ENCODE peak calls at places on chromosome 5, in six cellular contexts. F is H1, Y is HCT116, D is K562, M is GM12878, L is NT2/D1. W is an unnamed sample.

GRCh38 chr5:172769598-172770373 is 1.2 kb downstream of the DUSP1 start:
- DNase-seq in M (no peak), L (no peak), D (no peak), Y (no peak), F (no peak), W (no peak)

GRCh38 chr5:405421-405820 is 37.6 kb upstream of the EXOC3 start:
- DNase-seq in L (no peak), D (no peak), F (no peak), M (no peak), Y (no peak), W (no peak)

GRCh38 chr5:172455511-172456061 is 1.3 kb upstream of the SH3PXD2B start:
- DNase-seq in Y (no peak), M (no peak), F (peak), L (no peak), D (no peak), W (no peak)

GRCh38 chr5:127009784-127010183 is 20.6 kb downstream of the MARCHF3 start:
- DNase-seq in M (no peak), F (no peak), Y (no peak), L (no peak), D (no peak), W (no peak)

GRCh38 chr5:6393596-6394194 is 15.3 kb upstream of the MED10 start:
- DNase-seq in L (no peak), F (no peak), M (no peak), D (no peak), Y (no peak), W (no peak)

GRCh38 chr5:123125953-123126352 is 36.9 kb downstream of the PRDM6 start:
- DNase-seq in L (no peak), Y (no peak), F (no peak), M (no peak), D (no peak), W (no peak)

GRCh38 chr5:175517824-175518450 is 39.6 kb downstream of the SFXN1 start:
- DNase-seq in M (no peak), F (no peak), Y (peak), D (peak), L (no peak), W (no peak)

GRCh38 chr5:39678533-39678932 is 253.8 kb upstream of the DAB2 start:
- DNase-seq in D (no peak), L (no peak), Y (no peak), M (no peak), F (no peak), W (no peak)

GRCh38 chr5:53712327-53712726 is 151.9 kb downstream of the NDUFS4 start:
- DNase-seq in L (no peak), Y (no peak), D (no peak), M (no peak), F (no peak), W (no peak)

GRCh38 chr5:13328316-13328715 is 616.2 kb downstream of the DNAH5 start:
- DNase-seq in F (no peak), M (no peak), Y (no peak), D (no peak), L (no peak), W (no peak)

GRCh38 chr5:3393122-3393963 is 202.3 kb upstream of the IRX1 start:
- DNase-seq in F (no peak), L (no peak), M (no peak), D (no peak), Y (no peak), W (no peak)

GRCh38 chr5:143229896-143230675 is 173.4 kb downstream of the NR3C1 start:
- DNase-seq in M (peak), D (no peak), L (no peak), F (no peak), Y (no peak), W (peak)

GRCh38 chr5:180121799-180122198 is 50.2 kb upstream of the RNF130 start:
- DNase-seq in F (no peak), L (no peak), Y (no peak), M (no peak), D (no peak), W (no peak)

GRCh38 chr5:126589536-126590297 is 5.3 kb downstream of the ALDH7A1 start:
- DNase-seq in L (no peak), M (no peak), D (no peak), F (no peak), Y (no peak), W (no peak)

GRCh38 chr5:131579917-131580671 is 54.9 kb downstream of the RAPGEF6 start:
- DNase-seq in F (no peak), Y (no peak), D (no peak), L (no peak), M (no peak), W (no peak)

GRCh38 chr5:172841258-172841657 is 7.2 kb downstream of the ERGIC1 start:
- DNase-seq in L (no peak), D (no peak), Y (no peak), M (no peak), F (no peak), W (no peak)

GRCh38 chr5:154251529-154251928 is 61.0 kb downstream of the GALNT10 start:
- DNase-seq in M (no peak), L (no peak), F (no peak), D (no peak), Y (no peak), W (no peak)

GRCh38 chr5:175697846-175698245 is 40.0 kb downstream of the HRH2 start:
- DNase-seq in Y (no peak), D (no peak), F (no peak), L (no peak), M (no peak), W (no peak)

GRCh38 chr5:143898914-143899591 is 87.1 kb downstream of the HMHB1 start:
- DNase-seq in D (no peak), F (no peak), L (no peak), M (no peak), Y (no peak), W (no peak)

GRCh38 chr5:111116550-111116949 is 24.4 kb downstream of the WDR36 start:
- DNase-seq in L (no peak), Y (no peak), F (no peak), D (no peak), M (no peak), W (no peak)

GRCh38 chr5:138469540-138470321 is 4.5 kb downstream of the EGR1 start:
- DNase-seq in M (no peak), D (no peak), L (no peak), Y (peak), F (no peak), W (no peak)

GRCh38 chr5:172713113-172713808 is 57.7 kb downstream of the DUSP1 start:
- DNase-seq in M (no peak), D (peak), Y (no peak), F (peak), L (no peak), W (no peak)

GRCh38 chr5:32443541-32444190 is 874 bp downstream of the ZFR start:
- DNase-seq in F (peak), L (no peak), Y (no peak), M (no peak), D (peak), W (no peak)

GRCh38 chr5:79605560-79605959 is 6.7 kb upstream of the TENT2 start:
- DNase-seq in F (no peak), D (no peak), M (no peak), L (no peak), Y (no peak), W (no peak)

GRCh38 chr5:117623042-117623815 is 1048.6 kb upstream of the SEMA6A start:
- DNase-seq in Y (no peak), D (no peak), M (no peak), F (no peak), L (no peak), W (no peak)

GRCh38 chr5:30100929-30101328 is 1092.6 kb upstream of the CDH6 start:
- DNase-seq in D (no peak), M (no peak), F (no peak), L (no peak), Y (no peak), W (no peak)

GRCh38 chr5:121863753-121864152 is 12.1 kb downstream of the FTMT start:
- DNase-seq in D (no peak), Y (no peak), M (no peak), F (no peak), L (no peak), W (no peak)

GRCh38 chr5:179967489-179967888 is 59.8 kb upstream of the TBC1D9B start:
- DNase-seq in D (no peak), L (no peak), Y (no peak), M (no peak), F (no peak), W (peak)

GRCh38 chr5:171162165-171162564 is 146.9 kb upstream of the TLX3 start:
- DNase-seq in F (peak), Y (no peak), L (no peak), M (no peak), D (no peak), W (no peak)

GRCh38 chr5:91269198-91269597 is 113.9 kb downstream of the ARRDC3 start:
- DNase-seq in F (no peak), M (no peak), Y (no peak), D (no peak), L (no peak), W (no peak)
- TF ChIP-seq ZNF274 in F (no peak), M (no peak), Y (no peak), D (no peak), L (no peak), W (no peak)

GRCh38 chr5:67530609-67531255 is 334.1 kb upstream of the CD180 start:
- DNase-seq in D (no peak), M (no peak), L (no peak), F (no peak), Y (no peak), W (no peak)
- TF ChIP-seq ZNF274 in D (no peak), M (no peak), L (no peak), F (no peak), Y (no peak), W (no peak)

DNA sequence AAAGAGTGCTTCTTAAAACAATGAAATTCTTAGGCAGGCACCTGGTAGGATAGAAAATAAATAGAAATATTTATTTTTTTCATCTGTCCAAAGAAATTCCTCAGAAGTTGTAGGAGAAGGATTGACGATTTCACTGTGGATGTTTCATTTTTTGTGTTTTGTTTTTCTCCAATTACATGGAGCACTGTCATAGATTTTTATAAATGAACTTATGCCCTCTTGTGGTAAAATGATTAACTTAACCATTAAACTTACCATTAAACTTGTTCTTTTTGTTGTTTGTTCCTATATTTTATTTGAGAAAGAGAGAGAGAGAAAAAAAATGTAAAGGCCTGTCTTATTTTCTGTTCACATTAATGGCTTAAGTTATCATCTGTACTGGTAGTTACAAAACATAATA is 339.2 kb downstream of the PRR16 start:
- DNase-seq in M (no peak), L (no peak), D (no peak), F (no peak), Y (peak), W (no peak)
- TF ChIP-seq ZNF274 in M (no peak), L (no peak), D (no peak), F (no peak), Y (no peak), W (no peak)

GRCh38 chr5:167513383-167513782 is 778.1 kb upstream of the WWC1 start:
- DNase-seq in M (no peak), F (no peak), Y (no peak), L (no peak), D (no peak), W (no peak)
- TF ChIP-seq ZNF274 in M (no peak), F (no peak), Y (no peak), L (no peak), D (no peak), W (no peak)

DNA sequence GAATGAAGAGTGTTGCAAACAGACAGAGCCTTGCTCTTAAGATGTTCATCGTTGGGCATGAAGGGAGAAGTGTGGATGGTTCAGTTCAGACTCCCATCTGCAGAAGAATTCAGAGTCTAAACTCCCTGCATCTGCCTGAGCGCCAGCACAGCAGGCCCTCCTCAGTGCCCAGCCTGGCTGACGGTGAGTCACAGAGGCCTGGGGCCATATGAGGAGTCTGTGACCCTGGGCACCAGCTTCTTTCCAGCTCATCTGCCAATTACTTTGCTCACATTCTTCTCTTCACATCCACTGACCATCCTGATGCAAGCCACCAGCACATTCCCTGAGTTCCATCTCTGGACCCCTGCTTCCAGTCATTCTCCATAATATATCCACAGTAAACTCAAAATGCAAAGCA is 401.1 kb upstream of the TRPC7 start:
- DNase-seq in Y (no peak), D (no peak), L (no peak), M (no peak), F (no peak), W (no peak)
- TF ChIP-seq ZNF274 in Y (no peak), D (no peak), L (no peak), M (no peak), F (no peak), W (no peak)

DNA sequence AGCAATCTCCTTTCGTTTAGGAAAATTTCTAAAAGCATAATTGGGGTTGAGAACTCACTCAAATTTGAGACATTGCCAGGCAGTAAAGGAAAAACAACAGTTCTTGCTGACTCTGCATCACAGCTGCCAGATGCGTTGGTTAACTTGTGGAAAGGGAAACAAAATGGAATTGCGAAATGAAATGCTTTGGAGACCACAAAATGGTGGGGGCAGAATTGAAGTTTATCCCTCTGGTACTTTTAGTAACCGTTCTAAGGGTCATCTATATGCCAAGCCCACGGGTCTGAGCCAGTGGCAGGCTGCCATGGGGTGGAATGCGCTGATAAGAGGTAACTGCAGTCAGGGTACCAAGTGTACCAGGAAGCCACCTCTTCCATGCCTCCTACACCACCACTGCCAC is 28.6 kb upstream of the SELENOP start:
- DNase-seq in M (no peak), L (no peak), D (no peak), Y (no peak), F (no peak), W (peak)
- TF ChIP-seq ZNF274 in M (no peak), L (no peak), D (no peak), Y (no peak), F (no peak), W (no peak)

DNA sequence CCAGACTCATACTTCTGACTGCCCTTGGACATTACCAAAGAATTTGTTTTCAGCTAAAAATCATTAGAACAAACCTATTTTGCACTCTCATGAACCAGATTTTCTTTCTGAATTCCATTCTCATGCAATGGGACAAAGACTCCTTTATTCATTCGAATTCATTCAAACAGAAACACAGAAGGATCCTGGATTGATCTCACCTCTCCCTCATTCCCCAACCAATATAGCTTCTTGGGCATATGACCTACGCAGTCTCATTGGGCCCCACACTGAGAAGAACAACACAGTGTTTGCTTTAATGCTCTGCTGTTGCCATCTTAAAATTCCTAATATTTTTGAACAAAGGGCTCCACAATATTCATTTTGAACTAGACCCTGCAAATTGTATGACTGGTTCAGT is 392.4 kb downstream of the CTNND2 start:
- DNase-seq in Y (no peak), D (no peak), L (no peak), F (no peak), M (no peak), W (peak)
- TF ChIP-seq ZNF274 in Y (no peak), D (no peak), L (no peak), F (no peak), M (no peak), W (no peak)

GRCh38 chr5:72814104-72814503 is 2.4 kb upstream of the TNPO1 start:
- DNase-seq in M (no peak), D (no peak), Y (no peak), F (no peak), L (no peak), W (no peak)

GRCh38 chr5:72814864-72815263 is 1.6 kb upstream of the TNPO1 start:
- DNase-seq in F (no peak), M (no peak), D (no peak), Y (no peak), L (no peak), W (no peak)

GRCh38 chr5:72816297-72817075 is at the start of gene TNPO1:
- DNase-seq in M (peak), D (peak), Y (peak), F (peak), L (peak), W (peak)

GRCh38 chr5:72817076-72817476 is 615 bp downstream of the TNPO1 start:
- DNase-seq in M (no peak), F (no peak), L (no peak), Y (peak), D (no peak), W (peak)

DNA sequence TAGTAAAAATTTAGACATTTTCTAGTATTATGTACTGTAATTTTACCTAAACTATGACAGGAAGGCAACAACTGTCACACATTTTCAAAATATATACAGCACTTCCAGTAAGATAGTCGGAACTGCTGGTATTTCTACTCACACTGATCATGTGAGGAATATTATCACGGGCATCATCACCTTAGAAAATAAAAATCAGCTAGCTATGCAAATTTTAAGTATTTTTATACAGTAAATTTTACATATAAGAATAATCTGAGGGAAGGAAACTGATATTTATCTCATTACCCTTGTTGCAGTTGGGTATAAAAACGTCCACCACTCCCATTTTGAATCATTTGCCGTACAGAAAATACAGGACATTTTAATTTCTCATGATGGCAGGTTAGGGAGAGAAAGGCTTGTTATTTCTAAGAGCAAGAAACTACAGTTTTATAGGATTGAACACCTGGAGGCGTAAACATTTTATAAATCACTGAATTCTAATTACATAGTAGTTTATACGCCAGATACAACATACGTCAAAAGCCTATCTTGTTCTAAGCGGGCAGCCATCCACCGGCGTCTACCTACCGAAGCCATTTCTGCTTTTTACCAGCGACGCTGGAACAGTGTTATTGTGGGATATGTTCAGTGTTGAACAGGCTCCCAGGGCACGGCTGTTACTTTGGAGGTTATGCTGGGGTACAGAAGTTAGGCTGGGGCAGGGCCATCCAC is 723 bp upstream of the TNPO1 start:
- DNase-seq in Y (no peak), L (no peak), F (no peak), D (no peak), M (no peak), W (no peak)
- TF ChIP-seq ZNF274 in Y (no peak), L (no peak), F (no peak), D (no peak), M (no peak), W (no peak)

GRCh38 chr5:17229308-17229707 is 11.9 kb downstream of the BASP1 start:
- DNase-seq in D (no peak), F (no peak), L (no peak), Y (no peak), M (no peak), W (no peak)
- TF ChIP-seq ZNF274 in D (no peak), F (no peak), L (no peak), Y (no peak), M (no peak), W (no peak)